ENCODE peak calls at places on chromosomes 11 and 22, in five cellular contexts. V is iris pigment epithelial cell, O is omental fat pad, G is progenitor cell of endocrine pancreas, R is IMR-90. I is an unnamed sample.

GRCh38 chr22:22710719-22711531 is 66.5 kb downstream of the GGTLC2 start:
- DNase-seq in G (peak; percentile 72), R (peak; percentile 17), V (peak; percentile 25), O (peak; percentile 85), I (peak; percentile 67)

GRCh38 chr11:17983569-17983968 is 29.3 kb downstream of the SERGEF start:
- DNase-seq in R (no peak), V (no peak), G (no peak), O (no peak), I (no peak)

GRCh38 chr11:69471329-69472052 is 10.0 kb upstream of the LINC01488 start:
- DNase-seq in V (peak; percentile 49), O (no peak), G (no peak), R (peak; percentile 61), I (peak; percentile 23)

GRCh38 chr11:50174189-50174588 is 141.5 kb downstream of the OR4C45 start:
- DNase-seq in R (peak; percentile 11), O (no peak), V (peak; percentile 40), G (no peak), I (peak; percentile 63)

GRCh38 chr11:125871391-125872137 is 15.9 kb upstream of the HYLS1 start:
- DNase-seq in O (peak; percentile 24), G (peak; percentile 41), R (peak; percentile 31), V (peak; percentile 45), I (peak; percentile 42)

GRCh38 chr22:35561796-35562526 is 21.3 kb downstream of the RASD2 start:
- DNase-seq in R (peak; percentile 84), G (no peak), O (no peak), V (peak; percentile 88), I (peak; percentile 68)

GRCh38 chr22:36577019-36577418 is 48.1 kb upstream of the EIF3D start:
- DNase-seq in V (peak; percentile 95), O (no peak), R (peak; percentile 91), G (no peak), I (peak; percentile 82)

GRCh38 chr22:11626422-11626773 is 3901.6 kb upstream of the OR11H1 start:
- DNase-seq in G (no peak), V (no peak), O (no peak), R (no peak), I (no peak)

GRCh38 chr22:26364066-26365015 is 64.7 kb upstream of the ASPHD2 start:
- DNase-seq in V (peak; percentile 87), O (no peak), R (peak; percentile 80), G (peak; percentile 43), I (peak; percentile 77)

GRCh38 chr11:84691830-84692229 is 935.3 kb downstream of the DLG2 start:
- DNase-seq in G (no peak), V (no peak), O (no peak), R (no peak), I (no peak)

GRCh38 chr11:69171476-69171875 is 15.7 kb downstream of the SMIM38 start:
- DNase-seq in O (no peak), G (no peak), R (no peak), V (no peak), I (no peak)

GRCh38 chr11:75815345-75815983 is 454 bp downstream of the UVRAG start:
- DNase-seq in O (no peak), R (peak; percentile 29), G (peak; percentile 18), V (peak; percentile 47), I (peak; percentile 25)

GRCh38 chr22:37178350-37179125 is 9.5 kb downstream of the C1QTNF6 start:
- DNase-seq in R (no peak), G (no peak), V (peak; percentile 58), O (no peak), I (peak; percentile 20)

GRCh38 chr22:33921576-33922181 is 1.4 kb upstream of the LARGE1 start:
- DNase-seq in O (no peak), G (peak; percentile 76), V (peak; percentile 28), R (peak; percentile 60), I (peak; percentile 47)

GRCh38 chr11:65960824-65961266 is 689 bp upstream of the SART1 start:
- DNase-seq in R (no peak), V (no peak), O (no peak), G (no peak), I (no peak)

GRCh38 chr11:22703040-22703439 is 36.6 kb downstream of the GAS2 start:
- DNase-seq in O (no peak), G (no peak), V (peak; percentile 85), R (peak; percentile 77), I (peak; percentile 22)